ENCODE peak calls at places on chromosomes 2 and 18, in four cellular contexts. B, G, M and L are unnamed samples.

GRCh38 chr2:25131253-25131566 is 37.2 kb downstream of the POMC start:
- DNase-seq in G (no peak), B (no peak), M (no peak), L (no peak)

GRCh38 chr2:115160523-115161521 is 718.4 kb downstream of the DPP10 start:
- DNase-seq in B (peak), G (no peak), M (no peak), L (no peak)

GRCh38 chr18:8835556-8835955 is 130.2 kb downstream of the MTCL1 start:
- DNase-seq in G (no peak), M (no peak), B (peak), L (no peak)

GRCh38 chr2:43226955-43227829 is 786 bp upstream of the ZFP36L2 start:
- DNase-seq in M (peak), G (peak), B (peak), L (peak)

GRCh38 chr2:130911482-130911881 is 74.8 kb downstream of the ARHGEF4 start:
- DNase-seq in G (no peak), M (no peak), B (no peak), L (no peak)

GRCh38 chr18:78733762-78734613 is 245.6 kb upstream of the SALL3 start:
- DNase-seq in M (no peak), G (no peak), B (no peak), L (no peak)

GRCh38 chr2:176729706-176730569 is 460.7 kb downstream of the MTX2 start:
- DNase-seq in G (no peak), M (no peak), B (no peak), L (no peak)

GRCh38 chr18:22558945-22559385 is 141.2 kb upstream of the CTAGE1 start:
- DNase-seq in B (peak), G (peak), M (peak), L (peak)

GRCh38 chr2:233938676-233939370 is 21.6 kb downstream of the TRPM8 start:
- DNase-seq in M (no peak), B (no peak), G (no peak), L (no peak)

GRCh38 chr18:22409445-22409844 is 8.3 kb downstream of the CTAGE1 start:
- DNase-seq in B (peak), M (no peak), G (no peak), L (no peak)

GRCh38 chr2:19349911-19350677 is 8.3 kb downstream of the OSR1 start:
- DNase-seq in B (no peak), G (no peak), M (peak), L (peak)

GRCh38 chr2:106969777-106970176 is 83.8 kb upstream of the ST6GAL2 start:
- DNase-seq in M (no peak), B (no peak), G (no peak), L (no peak)

GRCh38 chr18:26134110-26134509 is 441 bp downstream of the PSMA8 start:
- DNase-seq in M (no peak), G (no peak), B (no peak), L (no peak)

GRCh38 chr18:68428026-68428425 is 286.9 kb downstream of the TMX3 start:
- DNase-seq in M (peak), G (no peak), B (no peak), L (no peak)

GRCh38 chr2:11174222-11174621 is 19.0 kb downstream of the SLC66A3 start:
- DNase-seq in M (no peak), B (no peak), G (no peak), L (no peak)

GRCh38 chr18:11861583-11862288 is 10.5 kb downstream of the CHMP1B start:
- DNase-seq in G (no peak), M (no peak), B (no peak), L (no peak)

GRCh38 chr2:186917866-186918265 is 68.9 kb upstream of the ZSWIM2 start:
- DNase-seq in G (no peak), M (no peak), B (no peak), L (no peak)

GRCh38 chr2:107529146-107529545 is 297.5 kb upstream of the RGPD4 start:
- DNase-seq in G (no peak), M (no peak), B (no peak), L (no peak)

GRCh38 chr2:45009303-45009927 is at the start of gene SIX2:
- DNase-seq in M (peak), G (peak), B (peak), L (peak)

GRCh38 chr2:19312949-19313348 is 45.5 kb downstream of the OSR1 start:
- DNase-seq in G (peak), B (peak), M (peak), L (no peak)

GRCh38 chr2:99636432-99637034 is 146.7 kb upstream of the REV1 start:
- DNase-seq in G (no peak), B (no peak), M (no peak), L (no peak)